ENCODE peak calls at places on chromosomes 2 and 18, in four cellular contexts. U, H, F and P are unnamed samples.

GRCh38 chr2:3154146-3154545 is 223.5 kb downstream of the EIPR1 start:
- DNase-seq in H (no peak), U (no peak), F (no peak), P (no peak)

GRCh38 chr2:23651187-23651983 is 266.4 kb downstream of the KLHL29 start:
- DNase-seq in F (no peak), U (no peak), H (peak; percentile 77), P (no peak)

GRCh38 chr2:193231634-193232033 is 1036.9 kb upstream of the TMEFF2 start:
- DNase-seq in H (no peak), U (no peak), F (no peak), P (no peak)

GRCh38 chr2:9538000-9538507 is 17.6 kb downstream of the ADAM17 start:
- DNase-seq in H (peak; percentile 79), F (no peak), U (no peak), P (peak; percentile 12)

GRCh38 chr2:231134910-231135650 is 10.2 kb upstream of the HTR2B start:
- DNase-seq in H (no peak), F (no peak), U (no peak), P (no peak)

GRCh38 chr18:10122116-10122515 is 208.3 kb downstream of the VAPA start:
- DNase-seq in H (peak; percentile 90), U (no peak), F (no peak), P (peak; percentile 33)

GRCh38 chr2:241673797-241674725 is 12.6 kb downstream of the DTYMK start:
- DNase-seq in H (no peak), F (no peak), U (peak; percentile 62), P (no peak)

GRCh38 chr2:185006481-185006880 is 408.2 kb downstream of the ZNF804A start:
- DNase-seq in H (no peak), F (no peak), U (peak; percentile 34), P (no peak)

GRCh38 chr2:25339791-25340339 is 1.9 kb downstream of the DNMT3A start:
- DNase-seq in U (peak; percentile 70), H (no peak), F (no peak), P (no peak)

GRCh38 chr2:41989503-41990180 is 58.2 kb upstream of the PKDCC start:
- DNase-seq in F (no peak), U (no peak), H (peak; percentile 34), P (no peak)

GRCh38 chr2:31828891-31829290 is 181.9 kb downstream of the MEMO1 start:
- DNase-seq in H (no peak), F (no peak), U (no peak), P (no peak)

GRCh38 chr2:126527836-126528490 is 128.0 kb upstream of the GYPC start:
- DNase-seq in H (peak; percentile 61), F (no peak), U (peak; percentile 80), P (peak; percentile 47)

GRCh38 chr2:238528953-238529781 is 102.4 kb downstream of the ASB1 start:
- DNase-seq in U (no peak), H (peak; percentile 67), F (no peak), P (no peak)

GRCh38 chr18:56889621-56890020 is 238.5 kb downstream of the WDR7 start:
- DNase-seq in H (no peak), F (no peak), U (no peak), P (peak; percentile 94)

GRCh38 chr18:34913837-34914755 is 127.1 kb upstream of the MAPRE2 start:
- DNase-seq in H (peak; percentile 89), U (no peak), F (no peak), P (peak; percentile 47)

GRCh38 chr18:22813648-22814328 is 119.3 kb upstream of the RBBP8 start:
- DNase-seq in U (no peak), F (no peak), H (peak; percentile 36), P (no peak)

GRCh38 chr2:15142069-15142689 is 419.0 kb downstream of the NBAS start:
- DNase-seq in H (peak; percentile 6), F (no peak), U (no peak), P (peak; percentile 25)

GRCh38 chr2:100844514-100844913 is 24.6 kb downstream of the NPAS2 start:
- DNase-seq in H (no peak), F (no peak), U (no peak), P (no peak)

GRCh38 chr2:43050866-43051265 is 175.5 kb downstream of the ZFP36L2 start:
- DNase-seq in F (no peak), U (no peak), H (no peak), P (no peak)

GRCh38 chr2:196233808-196234501 is 62.6 kb upstream of the STK17B start:
- DNase-seq in H (peak; percentile 52), U (no peak), F (no peak), P (no peak)

GRCh38 chr2:231299267-231299666 is 96.2 kb upstream of the B3GNT7 start:
- DNase-seq in H (no peak), F (no peak), U (no peak), P (peak; percentile 13)

GRCh38 chr2:123366438-123366837 is 658.6 kb upstream of the CNTNAP5 start:
- DNase-seq in H (no peak), U (no peak), F (no peak), P (no peak)

GRCh38 chr2:98357856-98358255 is 11.6 kb downstream of the CNGA3 start:
- DNase-seq in H (no peak), F (no peak), U (no peak), P (no peak)

GRCh38 chr2:152458441-152458940 is 123.5 kb downstream of the FMNL2 start:
- DNase-seq in U (no peak), H (no peak), F (no peak), P (peak; percentile 94)

GRCh38 chr2:152661076-152661475 is 56.2 kb downstream of the PRPF40A start:
- DNase-seq in U (no peak), F (no peak), H (no peak), P (no peak)

GRCh38 chr2:127567351-127567854 is 31.9 kb downstream of the MYO7B start:
- DNase-seq in H (no peak), U (no peak), F (no peak), P (no peak)

GRCh38 chr18:23237524-23238151 is 102.4 kb downstream of the CABLES1 start:
- DNase-seq in U (peak; percentile 86), H (peak; percentile 70), F (no peak), P (peak; percentile 73)

GRCh38 chr2:161352718-161353117 is 44.5 kb downstream of the PSMD14 start:
- DNase-seq in F (no peak), H (peak; percentile 11), U (no peak), P (no peak)

GRCh38 chr18:2171840-2172625 is 399.3 kb downstream of the METTL4 start:
- DNase-seq in U (no peak), H (no peak), F (no peak), P (peak; percentile 74)

GRCh38 chr2:215505044-215505786 is 69.3 kb upstream of the FN1 start:
- DNase-seq in U (no peak), F (no peak), H (peak; percentile 41), P (no peak)

GRCh38 chr2:219124379-219125110 is 36.1 kb downstream of the NHEJ1 start:
- DNase-seq in F (no peak), U (no peak), H (peak; percentile 19), P (no peak)

GRCh38 chr2:208183937-208184336 is 5.9 kb downstream of the C2orf80 start:
- DNase-seq in F (no peak), H (no peak), U (no peak), P (no peak)

GRCh38 chr18:48106976-48107781 is 176.7 kb upstream of the SMAD2 start:
- DNase-seq in F (no peak), U (peak; percentile 74), H (no peak), P (peak; percentile 32)
- H2BK12ac ChIP-seq in F (no peak overlapping the region), U (no peak overlapping the region), H (no peak overlapping the region), P (no peak overlapping the region)

GRCh38 chr2:38423763-38424162 is 46.7 kb upstream of the ATL2 start:
- DNase-seq in H (no peak), F (no peak), U (no peak), P (no peak)
- H2AFZ ChIP-seq in H (no peak overlapping the region), F (no peak overlapping the region), U (no peak overlapping the region), P (no peak overlapping the region)

GRCh38 chr18:8478166-8478967 is 130.9 kb upstream of the RAB12 start:
- DNase-seq in F (peak; percentile 59), U (peak; percentile 89), H (peak; percentile 52), P (peak; percentile 10)

GRCh38 chr18:8478968-8479370 is 130.3 kb upstream of the RAB12 start:
- DNase-seq in U (no peak), H (no peak), F (no peak), P (no peak)

GRCh38 chr18:8480506-8481328 is 128.5 kb upstream of the RAB12 start:
- DNase-seq in F (peak; percentile 20), U (peak; percentile 61), H (peak; percentile 55), P (peak; percentile 16)

GRCh38 chr18:8477615-8478014 is 131.6 kb upstream of the RAB12 start:
- DNase-seq in F (no peak), H (no peak), U (no peak), P (no peak)

GRCh38 chr18:8479826-8480225 is 129.4 kb upstream of the RAB12 start:
- DNase-seq in U (no peak), H (no peak), F (no peak), P (no peak)
- H2BK12ac ChIP-seq in U (no peak overlapping the region), H (no peak overlapping the region), F (no peak overlapping the region), P (no peak overlapping the region)

GRCh38 chr2:132448331-132448730 is 31.7 kb downstream of the GPR39 start:
- DNase-seq in H (no peak), F (no peak), U (no peak), P (no peak)
- H2AFZ ChIP-seq in H (no peak overlapping the region), F (peak overlapping the region; percentile 3), U (peak overlapping the region; percentile 27), P (no peak overlapping the region)

GRCh38 chr18:62841405-62841804 is 126.1 kb downstream of the PHLPP1 start:
- DNase-seq in F (no peak), H (no peak), U (no peak), P (no peak)
- H2BK12ac ChIP-seq in F (no peak overlapping the region), H (no peak overlapping the region), U (no peak overlapping the region), P (no peak overlapping the region)

GRCh38 chr2:101872480-101872879 is 119.3 kb upstream of the IL1R2 start:
- DNase-seq in F (no peak), U (no peak), H (no peak), P (no peak)
- H2AFZ ChIP-seq in F (no peak overlapping the region), U (no peak overlapping the region), H (no peak overlapping the region), P (no peak overlapping the region)

DNA sequence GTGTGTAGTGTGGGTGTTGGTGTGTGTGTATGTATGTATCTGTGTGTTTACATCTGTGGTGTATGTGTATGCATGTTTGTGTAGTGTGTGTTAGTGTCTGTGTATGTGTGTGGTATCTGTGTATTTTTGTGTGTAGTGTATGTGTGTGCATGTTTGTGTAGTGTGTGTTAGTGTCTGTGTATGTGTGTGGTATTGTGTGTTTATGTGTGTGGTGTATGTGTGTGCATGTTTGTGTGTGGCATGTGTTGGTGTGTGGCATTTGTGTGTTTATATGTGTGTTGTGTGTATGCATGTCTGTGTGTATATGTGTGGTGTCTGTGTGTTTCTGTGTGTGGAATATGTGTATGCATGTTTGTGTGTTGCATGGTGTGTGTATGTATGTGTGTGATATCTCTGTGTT is 96.4 kb downstream of the CMPK2 start:
- DNase-seq in U (no peak), H (no peak), F (no peak), P (no peak)
- H2BK12ac ChIP-seq in U (no peak overlapping the region), H (no peak overlapping the region), F (no peak overlapping the region), P (no peak overlapping the region)